ENCODE peak calls at places on chromosomes 11 and 22, in seven cellular contexts. J is adipocyte; S is bronchial epithelial cell; R is epithelial cell of esophagus; E is CD8-positive, alpha-beta T cell; B is ovary; K is astrocyte of the spinal cord. D is an unnamed sample.

GRCh38 chr22:48489551-48490512 is 1337.8 kb downstream of the BRD1 start:
- DNase-seq in E (no peak), R (no peak), J (peak; percentile 30), B (no peak), K (peak; percentile 3), S (no peak), D (no peak)

GRCh38 chr22:46851311-46851710 is 88.9 kb downstream of the TBC1D22A start:
- DNase-seq in J (no peak), K (no peak), R (no peak), B (no peak), E (no peak), S (no peak), D (no peak)

GRCh38 chr11:34346551-34346950 is 11.3 kb downstream of the ABTB2 start:
- DNase-seq in S (peak; percentile 39), R (no peak), B (no peak), E (no peak), J (no peak), K (no peak), D (no peak)

GRCh38 chr11:17845431-17845881 is 110.9 kb downstream of the KCNC1 start:
- DNase-seq in E (no peak), R (peak; percentile 80), B (no peak), J (peak; percentile 93), K (peak; percentile 82), S (peak; percentile 92), D (no peak)

GRCh38 chr11:17015639-17016125 is 1.5 kb upstream of the PLEKHA7 start:
- DNase-seq in R (no peak), B (no peak), S (no peak), K (peak; percentile 10), J (no peak), E (no peak), D (no peak)

GRCh38 chr11:74929431-74930363 is 19.2 kb downstream of the XRRA1 start:
- DNase-seq in J (peak; percentile 94), S (peak; percentile 81), E (peak; percentile 66), R (peak; percentile 94), B (peak; percentile 67), K (peak; percentile 93), D (peak; percentile 84)

GRCh38 chr22:17401728-17402127 is 32.5 kb downstream of the CECR2 start:
- DNase-seq in R (no peak), B (no peak), S (no peak), J (no peak), E (no peak), K (no peak), D (no peak)

GRCh38 chr22:33823552-33823951 is 96.7 kb downstream of the LARGE1 start:
- DNase-seq in R (no peak), K (peak; percentile 3), B (no peak), S (no peak), E (no peak), J (no peak), D (no peak)

GRCh38 chr11:60951909-60952741 is at the start of gene SLC15A3:
- DNase-seq in B (peak; percentile 62), S (no peak), K (no peak), E (peak; percentile 63), R (no peak), J (peak; percentile 73), D (no peak)

GRCh38 chr11:64537876-64538275 is 53.1 kb upstream of the SLC22A12 start:
- DNase-seq in J (no peak), S (no peak), B (no peak), R (no peak), K (no peak), E (no peak), D (no peak)

GRCh38 chr11:124762077-124762623 is at the start of gene ESAM:
- DNase-seq in J (no peak), R (no peak), B (no peak), E (peak; percentile 59), K (no peak), S (no peak), D (no peak)

GRCh38 chr22:37162221-37163095 is 12.7 kb upstream of the IL2RB start:
- DNase-seq in S (no peak), B (no peak), R (no peak), J (no peak), E (peak; percentile 77), K (peak; percentile 26), D (no peak)

GRCh38 chr11:15127341-15127740 is 12.6 kb downstream of the INSC start:
- DNase-seq in E (no peak), B (no peak), S (peak; percentile 96), K (peak; percentile 54), J (peak; percentile 32), R (peak; percentile 86), D (no peak)

GRCh38 chr11:100964400-100964799 is 165.2 kb downstream of the PGR start:
- DNase-seq in J (peak; percentile 7), R (no peak), K (peak; percentile 58), S (no peak), B (no peak), E (no peak), D (no peak)

GRCh38 chr11:124746621-124747243 is 5.3 kb downstream of the VSIG2 start:
- DNase-seq in J (peak; percentile 58), B (no peak), K (peak; percentile 76), R (peak; percentile 84), E (peak; percentile 82), S (peak; percentile 74), D (peak; percentile 28)

GRCh38 chr11:73287400-73288101 is 15.4 kb downstream of the P2RY6 start:
- DNase-seq in B (no peak), S (no peak), R (no peak), K (no peak), E (no peak), J (no peak), D (no peak)

GRCh38 chr11:8720868-8721739 is 38.5 kb downstream of the RPL27A start:
- DNase-seq in J (no peak), S (peak; percentile 77), K (no peak), R (peak; percentile 86), B (no peak), E (no peak), D (no peak)

DNA sequence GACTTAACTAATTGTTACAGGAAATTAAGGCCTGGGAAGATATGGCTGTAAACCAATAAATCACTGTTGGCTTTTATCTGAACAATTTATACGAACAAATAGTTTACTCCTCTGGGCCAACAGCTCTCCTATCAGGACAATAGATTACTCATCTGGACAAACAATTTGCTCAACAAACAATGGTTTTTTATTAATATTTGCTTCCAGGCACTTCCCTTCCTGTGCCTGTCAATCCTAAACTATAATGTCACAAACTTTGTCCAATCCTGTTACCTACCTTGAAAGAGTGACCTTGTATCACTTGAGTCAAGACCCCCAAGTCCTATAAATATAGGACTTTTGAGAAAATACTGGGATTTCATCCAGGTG is 87.6 kb upstream of the OR9Q1 start:
- DNase-seq in J (no peak), B (no peak), E (no peak), K (no peak), S (peak; percentile 23), R (no peak), D (no peak)
- H3K4me3 ChIP-seq in J (no peak overlapping the region), B (no peak overlapping the region), E (no peak overlapping the region), K (no peak overlapping the region), S (no peak overlapping the region), R (no peak overlapping the region), D (no peak overlapping the region)

GRCh38 chr11:66548041-66548440 is 1.3 kb downstream of the ACTN3 start:
- DNase-seq in E (no peak), J (no peak), R (no peak), S (no peak), K (no peak), B (no peak), D (no peak)
- H3K4me3 ChIP-seq in E (no peak overlapping the region), J (no peak overlapping the region), R (no peak overlapping the region), S (no peak overlapping the region), K (no peak overlapping the region), B (no peak overlapping the region), D (no peak overlapping the region)

GRCh38 chr11:62104816-62105610 is 18.8 kb upstream of the INCENP start:
- DNase-seq in E (no peak), B (peak; percentile 67), R (no peak), K (peak; percentile 5), S (peak; percentile 28), J (peak; percentile 24), D (no peak)

GRCh38 chr11:62108017-62108750 is 15.6 kb upstream of the INCENP start:
- DNase-seq in K (peak; percentile 74), R (peak; percentile 74), S (peak; percentile 58), E (peak; percentile 42), J (peak; percentile 91), B (no peak), D (peak; percentile 70)

GRCh38 chr11:62103141-62103540 is 20.7 kb upstream of the INCENP start:
- DNase-seq in J (no peak), B (no peak), K (no peak), S (no peak), E (no peak), R (no peak), D (no peak)

GRCh38 chr11:62105611-62106245 is 18.1 kb upstream of the INCENP start:
- DNase-seq in R (no peak), B (no peak), K (no peak), E (no peak), S (no peak), J (peak; percentile 73), D (no peak)

GRCh38 chr11:62104001-62104400 is 19.8 kb upstream of the INCENP start:
- DNase-seq in S (no peak), J (no peak), K (no peak), E (no peak), R (no peak), B (no peak), D (no peak)
- H3K4me3 ChIP-seq in S (no peak overlapping the region), J (no peak overlapping the region), K (no peak overlapping the region), E (no peak overlapping the region), R (no peak overlapping the region), B (no peak overlapping the region), D (no peak overlapping the region)

GRCh38 chr22:35914665-35915476 is 113.8 kb downstream of the RBFOX2 start:
- DNase-seq in B (no peak), J (peak; percentile 96), K (peak; percentile 88), R (peak; percentile 91), E (no peak), S (peak; percentile 91), D (peak; percentile 39)

GRCh38 chr22:35913925-35914324 is 114.7 kb downstream of the RBFOX2 start:
- DNase-seq in R (no peak), S (no peak), E (no peak), J (no peak), B (no peak), K (no peak), D (no peak)

GRCh38 chr22:35917651-35918050 is 111.0 kb downstream of the RBFOX2 start:
- DNase-seq in K (no peak), E (no peak), S (peak; percentile 64), R (peak; percentile 78), B (no peak), J (no peak), D (no peak)

GRCh38 chr22:35914357-35914664 is 114.3 kb downstream of the RBFOX2 start:
- DNase-seq in S (no peak), R (no peak), J (no peak), B (no peak), E (no peak), K (no peak), D (no peak)

GRCh38 chr22:35915477-35916013 is 113.1 kb downstream of the RBFOX2 start:
- DNase-seq in R (peak; percentile 79), S (peak; percentile 77), E (no peak), J (peak; percentile 47), K (peak; percentile 39), B (no peak), D (no peak)
- H3K4me3 ChIP-seq in R (peak overlapping the region; percentile 29), S (no peak overlapping the region), E (no peak overlapping the region), J (peak overlapping the region; percentile 82), K (peak overlapping the region; percentile 39), B (peak overlapping the region; percentile 44), D (no peak overlapping the region)